ENCODE peak calls at places on chromosomes 16 and 17, in ten cellular contexts. X is brain microvascular endothelial cell; I is brain pericyte; E is NCI-H460; D is mesenchymal stem cell; B is WTC11; T is effector CD4-positive, alpha-beta T cell; O is choroid plexus epithelial cell; H is activated gamma-delta T cell; V is amygdala. Z is an unnamed sample.

GRCh38 chr16:6105115-6105514 is 1007.5 kb upstream of the EEF2KMT start:
- DNase-seq in X (no peak), I (no peak), E (no peak), D (no peak), B (no peak), T (no peak), O (no peak), H (no peak), V (no peak), Z (no peak)

GRCh38 chr17:16269658-16270057 is 52.6 kb downstream of the PIGL start:
- DNase-seq in X (peak), I (no peak), E (no peak), D (peak), B (no peak), T (no peak), O (peak), H (no peak), V (no peak), Z (no peak)

GRCh38 chr17:676060-676745 is 38.4 kb downstream of the VPS53 start:
- DNase-seq in X (no peak), I (no peak), E (no peak), D (no peak), B (no peak), T (no peak), O (no peak), H (no peak), V (no peak), Z (no peak)

GRCh38 chr17:6077746-6078145 is 7.6 kb downstream of the WSCD1 start:
- DNase-seq in X (no peak), I (no peak), E (no peak), D (no peak), B (no peak), T (no peak), O (no peak), H (no peak), V (no peak), Z (no peak)

GRCh38 chr17:78665952-78666920 is 89.0 kb upstream of the DNAH17 start:
- DNase-seq in X (no peak), I (no peak), E (no peak), D (no peak), B (no peak), T (peak), O (peak), H (no peak), V (no peak), Z (no peak)

GRCh38 chr16:57663917-57664661 is 4.0 kb upstream of the ADGRG3 start:
- DNase-seq in X (no peak), I (no peak), E (no peak), D (no peak), B (no peak), T (no peak), O (no peak), H (no peak), V (no peak), Z (no peak)

GRCh38 chr17:79707931-79708891 is 22.5 kb upstream of the ENPP7 start:
- DNase-seq in X (peak), I (no peak), E (peak), D (peak), B (peak), T (peak), O (peak), H (no peak), V (peak), Z (peak)

GRCh38 chr17:39212200-39212810 is 12.2 kb downstream of the RPL19 start:
- DNase-seq in X (no peak), I (no peak), E (no peak), D (no peak), B (no peak), T (no peak), O (no peak), H (no peak), V (no peak), Z (no peak)